ENCODE peak calls at places on chromosomes 3 and 15, in five cellular contexts. W is kidney, Y is HFF-Myc, L is GM12865, M is heart left ventricle. E is an unnamed sample.

GRCh38 chr15:68186671-68187397 is 18.3 kb downstream of the CALML4 start:
- DNase-seq in W (no peak), Y (peak), L (no peak), M (no peak), E (no peak)

GRCh38 chr15:67542192-67542461 is 376 bp upstream of the MAP2K5 start:
- DNase-seq in W (no peak), Y (no peak), L (no peak), M (no peak), E (peak)

GRCh38 chr15:53978248-53978906 is at the start of gene UNC13C:
- DNase-seq in W (peak), Y (no peak), L (peak), M (no peak), E (no peak)

GRCh38 chr3:66456711-66457173 is 44.1 kb downstream of the LRIG1 start:
- DNase-seq in W (no peak), Y (no peak), L (no peak), M (peak), E (no peak)

GRCh38 chr3:182585532-182586150 is 207.7 kb upstream of the ATP11B start:
- DNase-seq in W (no peak), Y (no peak), L (no peak), M (no peak), E (no peak)

GRCh38 chr3:111577798-111578685 is 17.1 kb downstream of the ZBED2 start:
- DNase-seq in W (no peak), Y (peak), L (peak), M (no peak), E (peak)

GRCh38 chr15:84929795-84930371 is 45.4 kb downstream of the SLC28A1 start:
- DNase-seq in W (peak), Y (no peak), L (no peak), M (no peak), E (no peak)

GRCh38 chr3:35659808-35660207 is 20.5 kb downstream of the ARPP21 start:
- DNase-seq in W (no peak), Y (no peak), L (peak), M (no peak), E (peak)

GRCh38 chr3:71328917-71329316 is 254.6 kb downstream of the FOXP1 start:
- DNase-seq in W (no peak), Y (no peak), L (no peak), M (no peak), E (no peak)

GRCh38 chr3:116785226-116785625 is 75.6 kb downstream of the TUSC7 start:
- DNase-seq in W (no peak), Y (no peak), L (no peak), M (no peak), E (no peak)

GRCh38 chr3:70550723-70551319 is 238.4 kb upstream of the MDFIC2 start:
- DNase-seq in W (peak), Y (peak), L (peak), M (peak), E (peak)

GRCh38 chr3:18825586-18826157 is 322.6 kb upstream of the KCNH8 start:
- DNase-seq in W (no peak), Y (no peak), L (no peak), M (no peak), E (no peak)

GRCh38 chr3:127706785-127707351 is 34.1 kb downstream of the ABTB1 start:
- DNase-seq in W (peak), Y (no peak), L (no peak), M (no peak), E (no peak)

GRCh38 chr3:167662919-167663400 is 9.2 kb upstream of the WDR49 start:
- DNase-seq in W (no peak), Y (no peak), L (no peak), M (no peak), E (no peak)

GRCh38 chr3:176767385-176767784 is 429.9 kb downstream of the TBL1XR1 start:
- DNase-seq in W (no peak), Y (no peak), L (no peak), M (no peak), E (no peak)

GRCh38 chr3:187016639-187017345 is 86.5 kb downstream of the ST6GAL1 start:
- DNase-seq in W (no peak), Y (no peak), L (peak), M (no peak), E (no peak)

GRCh38 chr15:96058103-96058851 is 272.2 kb upstream of the NR2F2 start:
- DNase-seq in W (no peak), Y (no peak), L (peak), M (no peak), E (no peak)

GRCh38 chr3:4492240-4493007 is 724 bp upstream of the ITPR1 start:
- DNase-seq in W (peak), Y (peak), L (no peak), M (peak), E (peak)

GRCh38 chr3:150806436-150806835 is 43.5 kb upstream of the SIAH2 start:
- DNase-seq in W (no peak), Y (no peak), L (no peak), M (no peak), E (no peak)

GRCh38 chr3:178083906-178084823 is 452.1 kb upstream of the KCNMB2 start:
- DNase-seq in W (no peak), Y (no peak), L (no peak), M (no peak), E (peak)

GRCh38 chr3:76500746-76501275 is 539.1 kb upstream of the ROBO2 start:
- DNase-seq in W (no peak), Y (no peak), L (no peak), M (no peak), E (no peak)

GRCh38 chr3:134106580-134106979 is 76.9 kb upstream of the SLCO2A1 start:
- DNase-seq in W (no peak), Y (no peak), L (peak), M (no peak), E (peak)

GRCh38 chr15:91515188-91515754 is 338.2 kb upstream of the SLCO3A1 start:
- DNase-seq in W (no peak), Y (no peak), L (no peak), M (peak), E (peak)